ENCODE peak calls at places on chromosomes 16 and 17, in four cellular contexts. One of them, this sample, is unnamed. For H3K4me1, the result is how much of the 10 kb centered on the place peaks cover.

GRCh38 chr16:28098959-28099945 is 35.7 kb upstream of the GSG1L start:
- DNase-seq in upper lobe of right lung: peak
- DNase-seq in stomach: no peak
- DNase-seq in A549: no peak
- DNase-seq in this sample: no peak

GRCh38 chr16:11612110-11612981 is 25.6 kb upstream of the LITAF start:
- DNase-seq in stomach: peak
- DNase-seq in A549: peak
- DNase-seq in upper lobe of right lung: peak
- DNase-seq in this sample: no peak

GRCh38 chr16:73028263-73028662 is 19.7 kb downstream of the ZFHX3 start:
- DNase-seq in stomach: no peak
- DNase-seq in upper lobe of right lung: peak
- DNase-seq in A549: no peak
- DNase-seq in this sample: no peak

GRCh38 chr16:27232875-27233605 is 29.7 kb downstream of the KDM8 start:
- DNase-seq in upper lobe of right lung: no peak
- DNase-seq in A549: no peak
- DNase-seq in stomach: no peak
- DNase-seq in this sample: no peak

GRCh38 chr17:40442392-40443195 is 656 bp upstream of the IGFBP4 start:
- DNase-seq in upper lobe of right lung: peak
- DNase-seq in stomach: no peak
- DNase-seq in A549: peak
- DNase-seq in this sample: no peak

GRCh38 chr16:88535181-88535856 is 34.9 kb upstream of the ZC3H18 start:
- DNase-seq in upper lobe of right lung: no peak
- DNase-seq in A549: no peak
- DNase-seq in stomach: no peak
- DNase-seq in this sample: no peak

GRCh38 chr16:7367309-7367708 is 34.7 kb downstream of the RBFOX1 start:
- DNase-seq in upper lobe of right lung: no peak
- DNase-seq in A549: no peak
- DNase-seq in stomach: no peak
- DNase-seq in this sample: no peak

GRCh38 chr16:1524366-1524765 is 9.1 kb upstream of the TMEM204 start:
- DNase-seq in upper lobe of right lung: no peak
- DNase-seq in A549: no peak
- DNase-seq in stomach: no peak
- DNase-seq in this sample: no peak

GRCh38 chr17:7167832-7168231 is 11.3 kb downstream of the ASGR1 start:
- DNase-seq in stomach: no peak
- DNase-seq in upper lobe of right lung: no peak
- DNase-seq in A549: no peak
- DNase-seq in this sample: no peak

GRCh38 chr16:66474750-66475199 is 47.7 kb downstream of the BEAN1 start:
- DNase-seq in stomach: no peak
- DNase-seq in A549: no peak
- DNase-seq in upper lobe of right lung: no peak
- DNase-seq in this sample: peak

GRCh38 chr16:25219070-25219737 is 2.5 kb downstream of the AQP8 start:
- DNase-seq in A549: no peak
- DNase-seq in upper lobe of right lung: no peak
- DNase-seq in stomach: peak
- DNase-seq in this sample: no peak

GRCh38 chr17:64938925-64939474 is 19.7 kb upstream of the LRRC37A3 start:
- DNase-seq in upper lobe of right lung: peak
- DNase-seq in stomach: peak
- DNase-seq in A549: peak
- DNase-seq in this sample: peak

GRCh38 chr17:17416007-17416399 is 60.8 kb upstream of the MED9 start:
- DNase-seq in stomach: no peak
- DNase-seq in A549: peak
- DNase-seq in upper lobe of right lung: no peak
- DNase-seq in this sample: no peak

GRCh38 chr17:14150604-14151003 is 81.3 kb downstream of the COX10 start:
- DNase-seq in A549: no peak
- DNase-seq in upper lobe of right lung: no peak
- DNase-seq in stomach: no peak
- DNase-seq in this sample: no peak

GRCh38 chr17:82440991-82441627 is 9.4 kb downstream of the CYBC1 start:
- DNase-seq in stomach: no peak
- DNase-seq in upper lobe of right lung: peak
- DNase-seq in A549: no peak
- DNase-seq in this sample: no peak

GRCh38 chr16:65790768-65791167 is 575.7 kb upstream of the CDH5 start:
- DNase-seq in A549: no peak
- DNase-seq in upper lobe of right lung: no peak
- DNase-seq in stomach: no peak
- DNase-seq in this sample: no peak

GRCh38 chr16:84574191-84574590 is 43.7 kb downstream of the COTL1 start:
- DNase-seq in upper lobe of right lung: no peak
- DNase-seq in A549: no peak
- DNase-seq in stomach: no peak
- DNase-seq in this sample: no peak

GRCh38 chr17:18257268-18257681 is 1.3 kb downstream of the FLII start:
- DNase-seq in A549: no peak
- DNase-seq in upper lobe of right lung: no peak
- DNase-seq in stomach: peak
- DNase-seq in this sample: peak

GRCh38 chr17:28743243-28744103 is at the start of gene TRAF4:
- DNase-seq in A549: peak
- DNase-seq in stomach: peak
- DNase-seq in upper lobe of right lung: peak
- DNase-seq in this sample: peak

GRCh38 chr17:49677933-49678847 is at the start of gene SPOP:
- DNase-seq in A549: peak
- DNase-seq in upper lobe of right lung: peak
- DNase-seq in stomach: peak
- DNase-seq in this sample: peak

GRCh38 chr16:55499951-55500350 is 8.9 kb upstream of the LPCAT2 start:
- DNase-seq in upper lobe of right lung: no peak
- DNase-seq in A549: peak
- DNase-seq in stomach: no peak
- DNase-seq in this sample: no peak

GRCh38 chr16:46789075-46789474 is 40.9 kb upstream of the MYLK3 start:
- DNase-seq in A549: no peak
- DNase-seq in upper lobe of right lung: no peak
- DNase-seq in stomach: no peak
- DNase-seq in this sample: no peak

DNA sequence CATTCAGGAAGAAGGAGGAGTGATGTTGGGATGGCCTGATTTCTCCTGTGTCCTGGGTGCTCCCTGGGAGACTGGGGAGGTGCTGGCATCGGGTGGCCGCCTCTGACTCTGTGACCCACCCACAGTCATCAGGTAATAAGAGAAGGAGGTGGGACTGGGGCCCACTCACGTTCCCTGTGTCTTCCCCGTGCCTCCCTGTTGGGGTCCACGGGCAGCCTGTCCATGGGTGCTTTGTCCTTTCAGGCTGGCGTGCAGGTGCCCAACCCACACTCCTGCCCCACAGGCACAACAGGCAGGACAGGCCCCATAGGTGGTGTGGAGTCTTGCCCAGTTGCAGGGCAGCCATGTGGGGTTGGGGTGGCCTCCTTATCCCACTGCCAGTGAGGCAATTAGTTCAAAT is 4.0 kb downstream of the DEF8 start:
- DNase-seq in upper lobe of right lung: no peak
- DNase-seq in stomach: no peak
- DNase-seq in A549: no peak
- DNase-seq in this sample: no peak
- H3K4me1 ChIP-seq in upper lobe of right lung: under half
- H3K4me1 ChIP-seq in stomach: under half
- H3K4me1 ChIP-seq in A549: under half
- H3K4me1 ChIP-seq in this sample: under half

DNA sequence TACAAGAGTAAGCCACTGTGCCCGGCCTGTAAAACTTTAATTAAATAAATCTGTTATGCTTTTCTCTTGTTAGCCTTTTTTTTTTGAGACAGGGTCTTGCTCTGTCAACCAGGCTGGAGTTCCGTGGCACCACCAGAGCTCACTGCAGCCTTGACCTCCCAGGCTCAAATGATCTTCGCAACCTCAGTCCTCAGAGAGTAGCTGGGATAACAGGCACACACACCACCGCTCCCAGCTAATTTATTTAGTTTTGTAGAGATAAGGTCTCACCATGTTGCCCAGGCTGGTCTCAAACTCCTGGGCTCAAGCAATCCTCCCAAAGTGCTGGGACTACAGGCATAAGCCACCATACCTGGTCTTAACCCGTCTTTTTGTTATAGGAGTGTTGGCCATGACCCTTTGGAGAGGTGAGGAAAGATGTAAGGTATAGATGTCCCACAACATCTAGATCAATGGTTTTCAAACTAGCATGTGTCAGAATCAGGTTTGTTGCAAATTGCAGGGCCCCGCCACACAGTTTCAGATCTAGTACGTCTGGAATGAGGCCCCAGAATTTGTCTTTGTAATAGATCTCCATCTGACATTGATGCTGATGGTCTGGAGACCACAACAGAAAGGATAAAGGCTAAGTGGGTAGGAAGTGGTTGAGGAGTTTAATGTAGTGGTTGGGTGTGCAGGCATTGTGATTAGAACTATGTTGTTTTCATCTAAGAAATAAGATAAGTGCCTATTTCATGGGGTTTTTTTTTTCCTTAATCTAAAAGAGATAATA is 4.3 kb upstream of the GGA2 start:
- DNase-seq in A549: no peak
- DNase-seq in upper lobe of right lung: no peak
- DNase-seq in stomach: no peak
- DNase-seq in this sample: peak
- H3K4me3 ChIP-seq in A549: no peak
- H3K4me3 ChIP-seq in upper lobe of right lung: no peak
- H3K4me3 ChIP-seq in stomach: no peak
- H3K4me3 ChIP-seq in this sample: peak

GRCh38 chr17:38980455-38981217 is 13.4 kb upstream of the FBXO47 start:
- DNase-seq in upper lobe of right lung: no peak
- DNase-seq in stomach: no peak
- DNase-seq in A549: no peak
- DNase-seq in this sample: no peak
- H3K27ac ChIP-seq in upper lobe of right lung: no peak
- H3K27ac ChIP-seq in stomach: peak
- H3K27ac ChIP-seq in A549: no peak
- H3K27ac ChIP-seq in this sample: no peak

DNA sequence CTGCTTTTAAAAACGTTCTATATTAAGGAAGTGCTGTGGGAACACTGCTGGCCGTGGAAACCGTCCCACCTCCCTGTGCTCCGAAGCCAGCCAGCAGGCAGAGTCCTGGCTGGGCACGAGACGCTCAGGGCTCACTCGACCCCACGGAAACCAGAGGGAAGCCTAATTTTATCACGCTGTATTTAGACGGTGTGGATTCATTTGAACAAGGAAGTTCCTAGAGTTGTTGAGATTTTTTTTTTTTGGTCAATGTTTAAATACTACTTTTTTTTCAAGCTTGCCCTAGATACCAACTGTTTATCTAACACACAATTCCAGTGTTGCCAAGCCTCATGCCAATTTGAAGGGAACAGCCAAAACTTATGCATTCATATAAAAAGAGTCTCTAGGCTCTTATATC is 25.8 kb downstream of the ADCY9 start:
- DNase-seq in stomach: no peak
- DNase-seq in A549: no peak
- DNase-seq in upper lobe of right lung: no peak
- DNase-seq in this sample: no peak
- H3K4me1 ChIP-seq in stomach: under half
- H3K4me1 ChIP-seq in A549: half or more
- H3K4me1 ChIP-seq in upper lobe of right lung: under half
- H3K4me1 ChIP-seq in this sample: under half

DNA sequence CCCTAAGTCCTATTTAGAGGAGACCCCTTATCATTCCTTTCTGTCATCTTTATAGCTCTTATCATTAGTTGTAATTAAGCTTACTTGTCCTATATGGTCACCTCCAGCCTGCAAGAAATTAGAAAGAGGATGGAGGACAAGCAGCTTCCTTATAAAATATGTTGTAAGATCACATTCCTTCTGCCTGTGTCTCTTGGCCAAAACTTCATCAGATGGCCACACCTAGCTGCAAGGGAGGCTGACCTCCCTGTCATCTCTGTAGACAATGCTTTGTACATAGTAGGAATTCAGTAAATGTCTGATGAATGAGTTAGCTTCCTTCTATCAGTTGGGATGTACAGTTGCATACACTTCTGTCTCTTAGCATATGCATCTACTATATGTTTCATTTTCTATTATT is 1.9 kb downstream of the TTC19 start:
- DNase-seq in stomach: no peak
- DNase-seq in A549: peak
- DNase-seq in upper lobe of right lung: no peak
- DNase-seq in this sample: no peak
- H3K4me3 ChIP-seq in stomach: no peak
- H3K4me3 ChIP-seq in A549: peak
- H3K4me3 ChIP-seq in upper lobe of right lung: peak
- H3K4me3 ChIP-seq in this sample: peak

DNA sequence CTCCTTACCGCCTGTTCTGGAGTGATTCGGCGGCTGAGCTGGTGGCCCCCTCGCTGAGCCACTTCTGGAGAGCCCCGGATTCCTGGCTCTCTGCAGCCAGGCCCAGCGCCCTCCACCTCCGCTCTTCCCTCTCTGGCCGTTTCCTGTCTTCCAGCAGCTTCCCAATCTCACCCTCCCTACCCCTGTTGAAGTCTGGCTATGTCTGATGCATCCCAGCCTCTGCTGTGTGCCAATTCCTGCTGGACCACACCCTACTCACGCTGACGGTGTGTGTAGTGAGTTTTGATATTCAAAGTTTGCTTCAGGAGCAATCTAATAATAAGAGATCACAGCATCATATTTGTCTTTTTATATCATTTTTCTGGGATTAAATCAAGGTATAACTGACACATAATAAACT is 9.4 kb downstream of the CD300LD start:
- DNase-seq in stomach: no peak
- DNase-seq in upper lobe of right lung: no peak
- DNase-seq in A549: no peak
- DNase-seq in this sample: no peak
- H3K27ac ChIP-seq in stomach: no peak
- H3K27ac ChIP-seq in upper lobe of right lung: no peak
- H3K27ac ChIP-seq in A549: no peak
- H3K27ac ChIP-seq in this sample: no peak

This sample was measured in CD4-positive, CD25-positive, alpha-beta regulatory T cell.